ENCODE peak calls at places on chromosomes 6 and 20, in six cellular contexts. One of them, this sample, is unnamed. For H3K4me1, the result is how much of the 10 kb centered on the place peaks cover.

GRCh38 chr20:24608926-24609667 is 139.7 kb downstream of the SYNDIG1 start:
- DNase-seq in CD8-positive, alpha-beta memory T cell: no peak
- DNase-seq in IMR-90: peak
- DNase-seq in ovary: no peak
- DNase-seq in mesendoderm: no peak
- DNase-seq in GM23338: no peak
- DNase-seq in this sample: no peak

GRCh38 chr6:5333653-5334052 is 72.3 kb downstream of the FARS2 start:
- DNase-seq in ovary: no peak
- DNase-seq in CD8-positive, alpha-beta memory T cell: no peak
- DNase-seq in mesendoderm: no peak
- DNase-seq in GM23338: no peak
- DNase-seq in IMR-90: peak
- DNase-seq in this sample: no peak

GRCh38 chr6:37713529-37714119 is 15.9 kb upstream of the MDGA1 start:
- DNase-seq in ovary: no peak
- DNase-seq in IMR-90: peak
- DNase-seq in mesendoderm: no peak
- DNase-seq in CD8-positive, alpha-beta memory T cell: no peak
- DNase-seq in GM23338: no peak
- DNase-seq in this sample: no peak

GRCh38 chr20:25532015-25532751 is 53.1 kb downstream of the NINL start:
- DNase-seq in IMR-90: no peak
- DNase-seq in GM23338: peak
- DNase-seq in CD8-positive, alpha-beta memory T cell: no peak
- DNase-seq in mesendoderm: peak
- DNase-seq in ovary: no peak
- DNase-seq in this sample: no peak

GRCh38 chr6:117352466-117353081 is 73.2 kb downstream of the ROS1 start:
- DNase-seq in ovary: no peak
- DNase-seq in IMR-90: peak
- DNase-seq in mesendoderm: peak
- DNase-seq in GM23338: peak
- DNase-seq in CD8-positive, alpha-beta memory T cell: no peak
- DNase-seq in this sample: no peak

GRCh38 chr6:116011520-116011919 is 49.2 kb downstream of the FRK start:
- DNase-seq in GM23338: no peak
- DNase-seq in IMR-90: no peak
- DNase-seq in CD8-positive, alpha-beta memory T cell: no peak
- DNase-seq in mesendoderm: no peak
- DNase-seq in ovary: no peak
- DNase-seq in this sample: no peak

GRCh38 chr20:54049156-54049555 is 21.2 kb downstream of the BCAS1 start:
- DNase-seq in GM23338: no peak
- DNase-seq in CD8-positive, alpha-beta memory T cell: no peak
- DNase-seq in IMR-90: no peak
- DNase-seq in ovary: no peak
- DNase-seq in mesendoderm: no peak
- DNase-seq in this sample: no peak

GRCh38 chr20:32064667-32065066 is 12.6 kb downstream of the HCK start:
- DNase-seq in IMR-90: no peak
- DNase-seq in CD8-positive, alpha-beta memory T cell: no peak
- DNase-seq in ovary: no peak
- DNase-seq in mesendoderm: no peak
- DNase-seq in GM23338: no peak
- DNase-seq in this sample: no peak

GRCh38 chr20:45963059-45964011 is 8.7 kb downstream of the ZNF335 start:
- DNase-seq in GM23338: peak
- DNase-seq in mesendoderm: peak
- DNase-seq in ovary: peak
- DNase-seq in CD8-positive, alpha-beta memory T cell: peak
- DNase-seq in IMR-90: peak
- DNase-seq in this sample: peak

GRCh38 chr6:16851758-16852157 is 90.5 kb upstream of the ATXN1 start:
- DNase-seq in ovary: no peak
- DNase-seq in CD8-positive, alpha-beta memory T cell: no peak
- DNase-seq in mesendoderm: no peak
- DNase-seq in GM23338: no peak
- DNase-seq in IMR-90: peak
- DNase-seq in this sample: no peak

GRCh38 chr6:129748901-129749748 is 39.1 kb upstream of the ARHGAP18 start:
- DNase-seq in mesendoderm: no peak
- DNase-seq in CD8-positive, alpha-beta memory T cell: no peak
- DNase-seq in GM23338: no peak
- DNase-seq in IMR-90: peak
- DNase-seq in ovary: no peak
- DNase-seq in this sample: no peak

GRCh38 chr20:20710847-20711315 is 1.6 kb downstream of the RALGAPA2 start:
- DNase-seq in mesendoderm: no peak
- DNase-seq in GM23338: no peak
- DNase-seq in IMR-90: no peak
- DNase-seq in CD8-positive, alpha-beta memory T cell: peak
- DNase-seq in ovary: no peak
- DNase-seq in this sample: no peak

GRCh38 chr6:97630592-97630991 is 347.6 kb upstream of the MMS22L start:
- DNase-seq in CD8-positive, alpha-beta memory T cell: no peak
- DNase-seq in ovary: no peak
- DNase-seq in mesendoderm: no peak
- DNase-seq in IMR-90: peak
- DNase-seq in GM23338: no peak
- DNase-seq in this sample: no peak

GRCh38 chr6:4804095-4804494 is 27.9 kb downstream of the CDYL start:
- DNase-seq in GM23338: peak
- DNase-seq in IMR-90: peak
- DNase-seq in ovary: no peak
- DNase-seq in CD8-positive, alpha-beta memory T cell: no peak
- DNase-seq in mesendoderm: peak
- DNase-seq in this sample: no peak

GRCh38 chr6:11209941-11210340 is 22.5 kb downstream of the NEDD9 start:
- DNase-seq in IMR-90: peak
- DNase-seq in CD8-positive, alpha-beta memory T cell: no peak
- DNase-seq in ovary: no peak
- DNase-seq in GM23338: peak
- DNase-seq in mesendoderm: no peak
- DNase-seq in this sample: no peak

GRCh38 chr6:105991561-105992314 is 94.4 kb upstream of the PRDM1 start:
- DNase-seq in ovary: peak
- DNase-seq in CD8-positive, alpha-beta memory T cell: no peak
- DNase-seq in GM23338: peak
- DNase-seq in mesendoderm: peak
- DNase-seq in IMR-90: no peak
- DNase-seq in this sample: peak

GRCh38 chr20:34877002-34877264 is 521 bp downstream of the ACSS2 start:
- DNase-seq in mesendoderm: no peak
- DNase-seq in GM23338: peak
- DNase-seq in IMR-90: no peak
- DNase-seq in ovary: no peak
- DNase-seq in CD8-positive, alpha-beta memory T cell: no peak
- DNase-seq in this sample: no peak

GRCh38 chr6:73657201-73657600 is 3.4 kb upstream of the SLC17A5 start:
- DNase-seq in ovary: no peak
- DNase-seq in IMR-90: no peak
- DNase-seq in CD8-positive, alpha-beta memory T cell: no peak
- DNase-seq in GM23338: no peak
- DNase-seq in mesendoderm: peak
- DNase-seq in this sample: no peak

GRCh38 chr6:12504325-12504966 is 212.1 kb upstream of the PHACTR1 start:
- DNase-seq in IMR-90: peak
- DNase-seq in mesendoderm: peak
- DNase-seq in GM23338: peak
- DNase-seq in CD8-positive, alpha-beta memory T cell: no peak
- DNase-seq in ovary: no peak
- DNase-seq in this sample: no peak

GRCh38 chr6:113859349-113860164 is 2.4 kb downstream of the MARCKS start:
- DNase-seq in mesendoderm: peak
- DNase-seq in CD8-positive, alpha-beta memory T cell: no peak
- DNase-seq in ovary: peak
- DNase-seq in IMR-90: peak
- DNase-seq in GM23338: peak
- DNase-seq in this sample: peak

GRCh38 chr6:105642708-105643107 is 239.8 kb upstream of the PREP start:
- DNase-seq in GM23338: no peak
- DNase-seq in mesendoderm: no peak
- DNase-seq in IMR-90: peak
- DNase-seq in CD8-positive, alpha-beta memory T cell: no peak
- DNase-seq in ovary: no peak
- DNase-seq in this sample: no peak

GRCh38 chr20:41003143-41003932 is 25.3 kb upstream of the TOP1 start:
- DNase-seq in ovary: peak
- DNase-seq in CD8-positive, alpha-beta memory T cell: peak
- DNase-seq in IMR-90: peak
- DNase-seq in GM23338: peak
- DNase-seq in mesendoderm: peak
- DNase-seq in this sample: peak

GRCh38 chr6:158799051-158799792 is 19.9 kb downstream of the EZR start:
- DNase-seq in mesendoderm: no peak
- DNase-seq in CD8-positive, alpha-beta memory T cell: no peak
- DNase-seq in ovary: no peak
- DNase-seq in GM23338: no peak
- DNase-seq in IMR-90: peak
- DNase-seq in this sample: peak

GRCh38 chr6:158798311-158798710 is 20.9 kb downstream of the EZR start:
- DNase-seq in IMR-90: no peak
- DNase-seq in ovary: no peak
- DNase-seq in GM23338: no peak
- DNase-seq in CD8-positive, alpha-beta memory T cell: no peak
- DNase-seq in mesendoderm: no peak
- DNase-seq in this sample: no peak

GRCh38 chr6:158805698-158806373 is 13.3 kb downstream of the EZR start:
- DNase-seq in mesendoderm: no peak
- DNase-seq in ovary: no peak
- DNase-seq in GM23338: no peak
- DNase-seq in CD8-positive, alpha-beta memory T cell: no peak
- DNase-seq in IMR-90: no peak
- DNase-seq in this sample: no peak

GRCh38 chr6:158803733-158804143 is 15.4 kb downstream of the EZR start:
- DNase-seq in CD8-positive, alpha-beta memory T cell: peak
- DNase-seq in IMR-90: no peak
- DNase-seq in ovary: no peak
- DNase-seq in GM23338: peak
- DNase-seq in mesendoderm: peak
- DNase-seq in this sample: no peak

DNA sequence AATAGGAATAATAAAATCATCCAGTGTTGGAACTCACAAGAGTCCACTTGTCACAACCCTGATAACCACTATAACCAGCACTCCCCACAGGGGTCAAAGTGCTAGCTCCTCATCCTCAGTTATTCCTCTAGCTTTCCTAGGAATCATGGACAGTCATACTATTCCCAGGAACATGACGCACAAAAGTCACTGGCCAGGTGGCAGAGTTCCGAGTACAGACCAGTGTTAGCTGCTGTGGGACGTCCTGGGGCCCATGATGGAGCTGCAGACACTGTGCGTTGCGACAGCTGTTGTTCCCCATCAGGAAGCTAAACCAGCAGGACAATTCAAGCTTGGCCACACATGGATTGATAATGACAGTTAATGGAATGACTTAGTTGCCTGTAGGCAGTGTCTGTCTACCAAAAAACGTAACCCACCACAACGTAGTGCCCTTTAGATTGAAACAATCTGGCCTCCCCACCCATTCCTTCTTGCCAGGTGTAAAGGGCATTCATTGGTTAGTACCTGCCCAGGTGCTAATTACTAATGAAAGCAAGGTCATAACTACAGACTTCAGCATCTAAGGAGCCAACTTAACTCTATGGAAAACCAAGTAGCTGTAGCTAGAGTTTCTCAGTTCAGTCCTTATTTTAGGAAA is 17.4 kb downstream of the EZR start:
- DNase-seq in ovary: no peak
- DNase-seq in IMR-90: no peak
- DNase-seq in CD8-positive, alpha-beta memory T cell: no peak
- DNase-seq in GM23338: no peak
- DNase-seq in mesendoderm: no peak
- DNase-seq in this sample: no peak
- H3K4me1 ChIP-seq in ovary: under half
- H3K4me1 ChIP-seq in IMR-90: under half
- H3K4me1 ChIP-seq in CD8-positive, alpha-beta memory T cell: half or more
- H3K4me1 ChIP-seq in GM23338: half or more
- H3K4me1 ChIP-seq in mesendoderm: under half
- H3K4me1 ChIP-seq in this sample: half or more

GRCh38 chr6:18207949-18208348 is 52.7 kb downstream of the KDM1B start:
- DNase-seq in mesendoderm: no peak
- DNase-seq in CD8-positive, alpha-beta memory T cell: no peak
- DNase-seq in ovary: no peak
- DNase-seq in GM23338: no peak
- DNase-seq in IMR-90: no peak
- DNase-seq in this sample: no peak
- H3K4me1 ChIP-seq in mesendoderm: under half
- H3K4me1 ChIP-seq in CD8-positive, alpha-beta memory T cell: under half
- H3K4me1 ChIP-seq in ovary: under half
- H3K4me1 ChIP-seq in GM23338: under half
- H3K4me1 ChIP-seq in IMR-90: under half
- H3K4me1 ChIP-seq in this sample: under half

DNA sequence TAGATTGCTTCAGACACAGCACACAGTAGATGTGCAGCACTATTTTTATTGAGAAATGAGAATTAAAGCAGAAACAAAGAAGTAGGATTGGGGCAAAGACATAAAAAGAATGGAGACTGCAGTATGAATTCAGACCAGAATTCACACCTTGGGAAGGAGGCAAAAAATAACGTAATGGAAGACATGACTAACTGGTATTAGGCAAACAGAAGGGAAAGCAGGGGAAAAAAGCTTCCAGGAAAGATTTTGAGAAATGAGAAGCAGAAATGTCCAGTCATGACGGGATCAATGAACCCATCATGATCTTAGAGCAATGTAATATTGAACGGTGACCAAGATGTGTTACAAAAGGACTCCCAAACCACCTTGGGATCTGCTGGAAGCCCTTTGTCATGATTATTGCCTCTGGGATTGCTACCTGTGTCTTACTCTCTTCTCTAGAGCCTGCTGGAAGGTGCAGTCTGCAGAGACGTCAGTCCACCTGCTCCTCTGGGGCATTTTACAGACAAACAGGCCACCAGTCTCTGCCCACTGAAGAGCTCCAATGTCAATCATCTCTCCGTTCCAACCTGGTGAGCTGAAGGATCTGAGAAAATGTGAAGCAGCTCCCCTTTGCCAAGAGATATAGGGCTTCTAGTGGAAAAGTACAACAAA is 8.7 kb downstream of the NUDT3 start:
- DNase-seq in GM23338: peak
- DNase-seq in ovary: no peak
- DNase-seq in mesendoderm: no peak
- DNase-seq in CD8-positive, alpha-beta memory T cell: no peak
- DNase-seq in IMR-90: no peak
- DNase-seq in this sample: no peak
- H3K4me1 ChIP-seq in GM23338: under half
- H3K4me1 ChIP-seq in ovary: under half
- H3K4me1 ChIP-seq in mesendoderm: under half
- H3K4me1 ChIP-seq in CD8-positive, alpha-beta memory T cell: under half
- H3K4me1 ChIP-seq in IMR-90: under half
- H3K4me1 ChIP-seq in this sample: half or more

DNA sequence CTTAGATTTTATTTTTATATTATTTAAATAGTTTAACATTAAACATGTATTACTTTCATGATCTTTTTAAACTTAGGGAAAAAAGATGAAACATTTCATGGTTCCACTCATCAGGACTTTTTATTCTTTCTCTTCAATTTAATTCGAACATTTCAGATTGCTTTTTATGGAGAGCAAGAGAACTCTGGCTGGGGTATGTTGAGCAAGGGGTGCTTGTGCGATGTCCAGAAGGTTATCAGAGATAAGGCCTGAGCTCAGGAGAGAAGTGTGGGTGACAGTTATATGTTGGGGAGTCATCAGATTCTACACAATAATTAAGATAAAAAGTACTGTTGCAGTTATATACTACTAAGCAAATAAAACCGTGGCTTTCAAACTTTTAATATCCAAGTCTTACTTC is 37.5 kb downstream of the FKBP5 start:
- DNase-seq in GM23338: no peak
- DNase-seq in mesendoderm: no peak
- DNase-seq in ovary: no peak
- DNase-seq in CD8-positive, alpha-beta memory T cell: no peak
- DNase-seq in IMR-90: no peak
- DNase-seq in this sample: no peak
- H3K4me1 ChIP-seq in GM23338: under half
- H3K4me1 ChIP-seq in mesendoderm: under half
- H3K4me1 ChIP-seq in ovary: under half
- H3K4me1 ChIP-seq in CD8-positive, alpha-beta memory T cell: under half
- H3K4me1 ChIP-seq in IMR-90: under half
- H3K4me1 ChIP-seq in this sample: under half